ENCODE peak calls at places on chromosomes 16 and 17, in nine cellular contexts. F, X, Z, Y, S, U, B, T and N are unnamed samples.

GRCh38 chr17:44095647-44096496 is 25.3 kb downstream of the G6PC3 start:
- DNase-seq in F (peak), X (peak), Z (no peak), Y (peak), S (no peak), U (peak), B (peak), T (peak), N (peak)

GRCh38 chr16:60200161-60200560 is 1466.0 kb upstream of the GOT2 start:
- DNase-seq in F (no peak), X (no peak), Z (no peak), Y (no peak), S (no peak), U (no peak), B (no peak), T (no peak), N (no peak)

GRCh38 chr17:18362509-18363020 is 785 bp downstream of the SHMT1 start:
- DNase-seq in F (no peak), X (peak), Z (peak), Y (peak), S (no peak), U (peak), B (peak), T (peak), N (no peak)

GRCh38 chr17:77829871-77830799 is 128.4 kb upstream of the TNRC6C start:
- DNase-seq in F (no peak), X (peak), Z (no peak), Y (peak), S (no peak), U (no peak), B (no peak), T (peak), N (peak)

GRCh38 chr16:30570621-30571443 is 682 bp downstream of the ZNF688 start:
- DNase-seq in F (no peak), X (peak), Z (peak), Y (no peak), S (no peak), U (no peak), B (peak), T (peak), N (no peak)

GRCh38 chr17:4542003-4542725 is 13.0 kb downstream of the MYBBP1A start:
- DNase-seq in F (no peak), X (no peak), Z (no peak), Y (no peak), S (no peak), U (no peak), B (no peak), T (peak), N (no peak)

GRCh38 chr16:82062645-82063058 is 27.6 kb downstream of the HSD17B2 start:
- DNase-seq in F (no peak), X (peak), Z (no peak), Y (peak), S (no peak), U (no peak), B (no peak), T (peak), N (no peak)

GRCh38 chr17:48998557-48999440 is 1.6 kb downstream of the IGF2BP1 start:
- DNase-seq in F (no peak), X (no peak), Z (no peak), Y (no peak), S (no peak), U (no peak), B (no peak), T (no peak), N (no peak)

DNA sequence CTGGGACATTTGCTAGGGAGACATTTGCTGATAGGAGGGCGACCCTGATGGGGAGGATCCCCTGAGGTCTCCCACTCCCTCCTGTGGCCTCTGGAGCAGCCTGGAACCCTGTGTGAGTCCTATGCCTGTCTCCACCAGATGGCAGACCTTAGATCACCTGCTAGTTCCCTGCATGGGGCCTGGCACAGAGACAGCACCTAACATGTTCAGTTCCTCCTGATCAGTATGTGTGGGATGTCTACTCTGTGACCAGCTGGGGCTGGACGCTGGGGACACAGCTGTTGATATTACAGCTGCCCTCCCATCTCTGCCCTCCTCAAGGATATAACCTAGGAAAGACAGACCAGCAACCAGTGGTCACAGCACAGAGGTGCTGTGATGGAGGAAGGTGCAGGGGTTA is 1.1 kb upstream of the ADCY7 start:
- DNase-seq in F (no peak), X (no peak), Z (no peak), Y (peak), S (no peak), U (peak), B (no peak), T (no peak), N (no peak)
- TF ChIP-seq CTCF in F (peak), X (no peak), Z (peak), Y (no peak), S (peak), U (peak), B (peak), T (no peak), N (peak)

DNA sequence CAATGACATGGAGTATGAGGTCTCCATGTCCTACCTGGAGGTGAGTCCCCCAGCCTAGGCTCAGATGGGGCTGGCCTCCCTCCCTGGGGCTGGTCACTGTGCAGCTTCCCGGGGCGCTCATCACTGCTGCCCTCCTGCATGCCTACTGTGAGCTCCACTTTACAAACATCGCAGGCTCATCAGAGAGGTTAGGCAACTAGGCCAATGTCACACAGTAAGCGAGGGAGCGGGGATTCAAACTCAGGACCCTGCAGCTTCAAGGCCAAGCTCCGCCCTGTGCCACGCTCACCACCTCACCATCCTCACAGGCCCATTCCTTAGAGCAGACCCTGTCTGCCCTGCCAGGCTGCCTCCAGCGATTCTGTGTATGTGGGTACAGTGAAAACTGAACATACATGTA is 17.1 kb downstream of the KIF19 start:
- DNase-seq in F (no peak), X (no peak), Z (no peak), Y (no peak), S (no peak), U (no peak), B (no peak), T (no peak), N (no peak)
- TF ChIP-seq CTCF in F (no peak), X (no peak), Z (no peak), Y (no peak), S (no peak), U (no peak), B (no peak), T (no peak), N (no peak)

DNA sequence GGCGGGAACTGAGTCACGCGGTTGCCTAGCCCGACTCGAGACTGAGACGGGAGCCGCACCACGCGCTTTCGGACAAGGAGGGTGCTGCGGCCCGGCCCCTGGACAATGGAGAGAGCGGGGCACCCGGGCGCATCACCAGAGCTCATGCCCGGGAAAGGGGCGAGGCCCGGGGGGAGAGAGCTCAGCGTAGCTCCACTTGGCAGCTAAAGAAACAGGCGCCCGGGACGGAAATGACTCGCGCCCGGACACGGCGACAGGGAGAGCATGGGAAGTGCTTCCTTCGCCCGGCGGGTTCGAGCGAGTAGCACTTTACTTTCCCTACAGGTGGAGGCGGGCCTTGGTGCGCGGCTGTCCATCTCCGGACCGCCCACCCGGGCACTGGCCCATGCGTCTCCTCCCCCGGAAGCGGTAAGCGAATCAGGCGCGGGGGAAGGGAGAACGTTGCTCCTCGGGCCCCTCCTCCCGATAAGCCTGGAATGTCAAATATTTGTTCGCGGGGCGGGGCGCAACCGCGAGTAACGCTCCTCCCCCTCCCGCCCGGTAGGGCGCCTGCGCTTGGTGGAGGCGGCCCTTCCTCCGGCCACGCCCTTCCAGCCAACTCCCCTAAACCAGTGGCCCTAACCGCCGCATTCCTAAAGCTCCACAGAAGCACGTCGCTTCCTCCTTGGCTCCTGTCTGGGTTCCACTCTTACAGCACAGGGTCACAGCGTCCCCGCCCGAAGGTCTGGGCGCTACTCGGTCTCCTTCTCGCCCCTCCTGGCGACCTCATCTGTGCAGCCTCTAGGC is 1.5 kb upstream of the ESRP2 start:
- DNase-seq in F (peak), X (peak), Z (peak), Y (peak), S (peak), U (peak), B (peak), T (peak), N (peak)
- TF ChIP-seq CTCF in F (no peak), X (no peak), Z (no peak), Y (no peak), S (no peak), U (no peak), B (no peak), T (no peak), N (no peak)

DNA sequence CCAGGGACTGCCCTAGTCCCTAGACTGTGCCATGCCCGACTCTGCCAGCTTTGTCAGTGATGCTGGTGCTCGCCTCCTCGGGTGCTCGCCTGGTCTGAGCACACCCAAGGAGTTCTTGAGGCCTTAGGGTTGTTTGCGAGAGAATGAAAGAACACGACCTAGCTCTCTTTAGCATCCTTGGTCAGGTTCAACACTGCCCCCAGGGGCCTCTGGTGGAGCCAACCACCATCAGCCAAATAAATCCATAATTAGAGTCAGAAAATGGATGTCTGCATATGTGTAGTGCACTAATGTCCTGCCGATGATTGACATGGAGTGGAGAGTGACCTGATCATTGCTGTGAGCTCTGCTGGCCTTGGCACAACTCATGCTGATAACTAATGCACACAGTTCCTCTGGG is 8.2 kb upstream of the STH start:
- DNase-seq in F (no peak), X (no peak), Z (no peak), Y (no peak), S (no peak), U (no peak), B (no peak), T (no peak), N (no peak)
- TF ChIP-seq CTCF in F (peak), X (no peak), Z (no peak), Y (no peak), S (no peak), U (no peak), B (peak), T (no peak), N (no peak)

DNA sequence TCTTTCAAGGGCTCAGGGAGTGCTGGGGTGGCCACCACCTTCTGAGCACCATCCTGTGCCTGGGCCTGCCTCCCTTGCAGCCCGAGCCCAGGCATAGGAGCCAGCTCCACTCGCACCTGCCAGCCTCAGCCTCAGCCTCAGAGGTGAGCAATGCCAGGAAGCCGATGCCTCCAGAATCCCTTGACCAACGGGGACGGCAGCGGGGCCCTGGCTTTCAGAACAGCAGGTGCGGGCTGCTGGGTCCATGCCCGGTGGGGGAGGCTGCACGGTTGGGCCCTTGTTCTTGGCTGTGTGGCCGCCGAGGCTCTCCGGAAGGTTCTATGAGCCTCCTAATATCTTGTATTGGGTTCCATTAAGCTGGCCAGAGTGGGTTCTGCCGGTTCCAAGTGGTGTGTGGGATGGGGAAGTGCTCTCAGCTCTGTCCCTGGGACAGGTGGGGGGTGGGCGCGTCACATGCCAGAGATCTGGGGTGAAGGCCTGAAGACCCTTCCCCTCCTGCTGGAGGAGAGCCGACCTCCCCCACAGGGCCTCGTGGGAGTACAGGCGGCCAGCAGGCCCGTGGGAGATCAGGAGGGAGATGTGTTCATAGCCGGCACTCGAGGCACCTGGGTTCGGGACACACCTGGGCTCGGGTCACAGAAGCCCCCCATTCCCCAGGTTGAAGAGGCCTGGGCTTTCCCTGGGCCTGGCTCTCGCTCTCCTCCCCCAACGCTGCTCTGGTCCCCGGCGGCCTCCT is 27.0 kb downstream of the NPTX1 start:
- DNase-seq in F (no peak), X (no peak), Z (no peak), Y (no peak), S (no peak), U (no peak), B (no peak), T (no peak), N (no peak)
- TF ChIP-seq CTCF in F (no peak), X (no peak), Z (no peak), Y (no peak), S (no peak), U (no peak), B (no peak), T (no peak), N (no peak)

GRCh38 chr16:706189-707061 is 824 bp upstream of the FBXL16 start:
- DNase-seq in F (no peak), X (no peak), Z (no peak), Y (no peak), S (no peak), U (no peak), B (no peak), T (no peak), N (no peak)
- TF ChIP-seq CTCF in F (no peak), X (no peak), Z (no peak), Y (no peak), S (no peak), U (no peak), B (no peak), T (no peak), N (no peak)